ENCODE peak calls at places on chromosomes 6 and 20, in five cellular contexts. One of them, this sample, is unnamed.

GRCh38 chr6:20417819-20418218 is 16.1 kb downstream of the E2F3 start:
- DNase-seq in heart left ventricle: no peak
- DNase-seq in endothelial cell: no peak
- DNase-seq in CD8-positive, alpha-beta T cell: no peak
- DNase-seq in tibial artery: no peak
- DNase-seq in this sample: no peak

GRCh38 chr20:48187891-48188290 is 402.6 kb upstream of the SULF2 start:
- DNase-seq in heart left ventricle: no peak
- DNase-seq in endothelial cell: no peak
- DNase-seq in CD8-positive, alpha-beta T cell: no peak
- DNase-seq in tibial artery: no peak
- DNase-seq in this sample: peak

GRCh38 chr20:36153754-36154695 is 515 bp upstream of the EPB41L1 start:
- DNase-seq in heart left ventricle: peak
- DNase-seq in endothelial cell: peak
- DNase-seq in CD8-positive, alpha-beta T cell: no peak
- DNase-seq in tibial artery: peak
- DNase-seq in this sample: peak

GRCh38 chr6:28693033-28693750 is 167.5 kb downstream of the GPX5 start:
- DNase-seq in heart left ventricle: no peak
- DNase-seq in endothelial cell: no peak
- DNase-seq in CD8-positive, alpha-beta T cell: no peak
- DNase-seq in tibial artery: no peak
- DNase-seq in this sample: peak

GRCh38 chr6:169233181-169233580 is 20.5 kb downstream of the THBS2 start:
- DNase-seq in heart left ventricle: no peak
- DNase-seq in endothelial cell: no peak
- DNase-seq in CD8-positive, alpha-beta T cell: no peak
- DNase-seq in tibial artery: peak
- DNase-seq in this sample: no peak

GRCh38 chr6:149233056-149233715 is 84.3 kb upstream of the TAB2 start:
- DNase-seq in heart left ventricle: no peak
- DNase-seq in endothelial cell: no peak
- DNase-seq in CD8-positive, alpha-beta T cell: peak
- DNase-seq in tibial artery: no peak
- DNase-seq in this sample: peak

GRCh38 chr6:31620586-31621319 is at the start of gene PRRC2A:
- DNase-seq in heart left ventricle: peak
- DNase-seq in endothelial cell: peak
- DNase-seq in CD8-positive, alpha-beta T cell: peak
- DNase-seq in tibial artery: peak
- DNase-seq in this sample: no peak

GRCh38 chr6:28643017-28643740 is 117.5 kb downstream of the GPX5 start:
- DNase-seq in heart left ventricle: no peak
- DNase-seq in endothelial cell: peak
- DNase-seq in CD8-positive, alpha-beta T cell: no peak
- DNase-seq in tibial artery: no peak
- DNase-seq in this sample: peak

GRCh38 chr6:10901751-10902150 is 14.9 kb downstream of the SYCP2L start:
- DNase-seq in heart left ventricle: no peak
- DNase-seq in endothelial cell: no peak
- DNase-seq in CD8-positive, alpha-beta T cell: no peak
- DNase-seq in tibial artery: no peak
- DNase-seq in this sample: no peak

GRCh38 chr6:53044071-53044470 is 21.1 kb upstream of the FBXO9 start:
- DNase-seq in heart left ventricle: peak
- DNase-seq in endothelial cell: peak
- DNase-seq in CD8-positive, alpha-beta T cell: no peak
- DNase-seq in tibial artery: no peak
- DNase-seq in this sample: peak

GRCh38 chr20:17969884-17970409 is 1.1 kb downstream of the MGME1 start:
- DNase-seq in heart left ventricle: peak
- DNase-seq in endothelial cell: peak
- DNase-seq in CD8-positive, alpha-beta T cell: peak
- DNase-seq in tibial artery: peak
- DNase-seq in this sample: peak

GRCh38 chr6:35496036-35496850 is 636 bp downstream of the TEAD3 start:
- DNase-seq in heart left ventricle: no peak
- DNase-seq in endothelial cell: peak
- DNase-seq in CD8-positive, alpha-beta T cell: no peak
- DNase-seq in tibial artery: peak
- DNase-seq in this sample: peak

GRCh38 chr20:3783516-3784225 is 2.4 kb upstream of the SPEF1 start:
- DNase-seq in heart left ventricle: no peak
- DNase-seq in endothelial cell: no peak
- DNase-seq in CD8-positive, alpha-beta T cell: no peak
- DNase-seq in tibial artery: no peak
- DNase-seq in this sample: no peak

GRCh38 chr20:31605031-31605901 is at the start of gene ID1:
- DNase-seq in heart left ventricle: peak
- DNase-seq in endothelial cell: peak
- DNase-seq in CD8-positive, alpha-beta T cell: peak
- DNase-seq in tibial artery: peak
- DNase-seq in this sample: peak

GRCh38 chr6:88298446-88298845 is 132.3 kb upstream of the CNR1 start:
- DNase-seq in heart left ventricle: no peak
- DNase-seq in endothelial cell: no peak
- DNase-seq in CD8-positive, alpha-beta T cell: no peak
- DNase-seq in tibial artery: no peak
- DNase-seq in this sample: no peak

GRCh38 chr20:51914758-51915157 is 112.4 kb upstream of the SALL4 start:
- DNase-seq in heart left ventricle: no peak
- DNase-seq in endothelial cell: no peak
- DNase-seq in CD8-positive, alpha-beta T cell: no peak
- DNase-seq in tibial artery: no peak
- DNase-seq in this sample: no peak

GRCh38 chr6:130026859-130027258 is 8.5 kb downstream of the L3MBTL3 start:
- DNase-seq in heart left ventricle: no peak
- DNase-seq in endothelial cell: no peak
- DNase-seq in CD8-positive, alpha-beta T cell: no peak
- DNase-seq in tibial artery: no peak
- DNase-seq in this sample: no peak

GRCh38 chr6:34390531-34391013 is 1.9 kb downstream of the NUDT3 start:
- DNase-seq in heart left ventricle: no peak
- DNase-seq in endothelial cell: no peak
- DNase-seq in CD8-positive, alpha-beta T cell: no peak
- DNase-seq in tibial artery: no peak
- DNase-seq in this sample: no peak

GRCh38 chr6:119312875-119313338 is 36.7 kb downstream of the MAN1A1 start:
- DNase-seq in heart left ventricle: no peak
- DNase-seq in endothelial cell: no peak
- DNase-seq in CD8-positive, alpha-beta T cell: no peak
- DNase-seq in tibial artery: no peak
- DNase-seq in this sample: no peak

GRCh38 chr6:122735618-122736017 is 43.9 kb upstream of the FABP7 start:
- DNase-seq in heart left ventricle: no peak
- DNase-seq in endothelial cell: no peak
- DNase-seq in CD8-positive, alpha-beta T cell: no peak
- DNase-seq in tibial artery: no peak
- DNase-seq in this sample: no peak

GRCh38 chr6:46985943-46986342 is 56.2 kb downstream of the ADGRF1 start:
- DNase-seq in heart left ventricle: no peak
- DNase-seq in endothelial cell: no peak
- DNase-seq in CD8-positive, alpha-beta T cell: no peak
- DNase-seq in tibial artery: no peak
- DNase-seq in this sample: no peak

GRCh38 chr6:20757761-20758160 is 223.5 kb downstream of the CDKAL1 start:
- DNase-seq in heart left ventricle: no peak
- DNase-seq in endothelial cell: no peak
- DNase-seq in CD8-positive, alpha-beta T cell: no peak
- DNase-seq in tibial artery: no peak
- DNase-seq in this sample: peak

GRCh38 chr20:50118203-50118602 is 5.3 kb upstream of the UBE2V1 start:
- DNase-seq in heart left ventricle: no peak
- DNase-seq in endothelial cell: no peak
- DNase-seq in CD8-positive, alpha-beta T cell: no peak
- DNase-seq in tibial artery: no peak
- DNase-seq in this sample: no peak

GRCh38 chr20:50121858-50122271 is 8.9 kb upstream of the UBE2V1 start:
- DNase-seq in heart left ventricle: no peak
- DNase-seq in endothelial cell: no peak
- DNase-seq in CD8-positive, alpha-beta T cell: no peak
- DNase-seq in tibial artery: no peak
- DNase-seq in this sample: peak

GRCh38 chr20:50123418-50123817 is 10.5 kb upstream of the UBE2V1 start:
- DNase-seq in heart left ventricle: no peak
- DNase-seq in endothelial cell: no peak
- DNase-seq in CD8-positive, alpha-beta T cell: no peak
- DNase-seq in tibial artery: no peak
- DNase-seq in this sample: no peak

GRCh38 chr20:50122763-50123162 is 9.8 kb upstream of the UBE2V1 start:
- DNase-seq in heart left ventricle: no peak
- DNase-seq in endothelial cell: no peak
- DNase-seq in CD8-positive, alpha-beta T cell: no peak
- DNase-seq in tibial artery: no peak
- DNase-seq in this sample: no peak

DNA sequence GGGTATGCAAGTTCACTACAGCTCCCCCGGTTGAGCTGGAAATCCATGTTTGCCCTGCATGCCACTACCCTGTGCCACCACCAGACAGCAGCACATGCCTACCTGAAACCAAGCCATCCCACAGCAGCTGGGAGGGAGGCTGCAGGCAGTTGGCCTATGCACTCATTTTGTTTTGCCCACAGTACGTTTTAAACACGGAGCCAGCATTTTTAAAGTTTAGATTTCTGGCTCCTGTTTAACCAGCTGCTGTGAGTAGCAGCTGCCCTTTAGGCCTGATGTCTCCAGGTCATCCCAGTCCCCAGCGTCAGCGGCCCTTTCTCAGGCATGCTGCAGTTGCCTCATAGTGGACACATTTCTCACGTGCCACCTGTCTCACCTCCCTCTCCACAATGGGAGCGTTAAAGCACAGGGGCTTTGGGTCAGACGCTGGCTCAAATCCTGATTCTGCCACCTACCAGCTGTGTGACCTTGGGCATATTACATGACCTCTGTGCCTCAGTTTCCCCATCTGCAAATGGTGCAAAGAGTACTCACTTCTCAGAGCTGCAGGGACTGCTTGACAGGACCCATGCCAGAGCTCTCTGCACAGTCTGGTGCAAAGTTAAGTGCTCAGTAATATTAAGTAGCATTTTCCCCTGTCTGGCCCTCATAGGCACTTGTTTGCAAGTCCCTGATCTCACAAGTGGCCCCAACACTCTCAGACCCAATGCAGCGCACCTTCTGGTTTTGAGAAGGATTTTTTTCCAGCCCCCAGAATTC is 8.2 kb upstream of the UBE2V1 start:
- DNase-seq in heart left ventricle: peak
- DNase-seq in endothelial cell: peak
- DNase-seq in CD8-positive, alpha-beta T cell: peak
- DNase-seq in tibial artery: peak
- DNase-seq in this sample: peak
- TF ChIP-seq CTCF in heart left ventricle: peak
- TF ChIP-seq CTCF in endothelial cell: peak
- TF ChIP-seq CTCF in CD8-positive, alpha-beta T cell: peak
- TF ChIP-seq CTCF in tibial artery: peak
- TF ChIP-seq CTCF in this sample: peak

DNA sequence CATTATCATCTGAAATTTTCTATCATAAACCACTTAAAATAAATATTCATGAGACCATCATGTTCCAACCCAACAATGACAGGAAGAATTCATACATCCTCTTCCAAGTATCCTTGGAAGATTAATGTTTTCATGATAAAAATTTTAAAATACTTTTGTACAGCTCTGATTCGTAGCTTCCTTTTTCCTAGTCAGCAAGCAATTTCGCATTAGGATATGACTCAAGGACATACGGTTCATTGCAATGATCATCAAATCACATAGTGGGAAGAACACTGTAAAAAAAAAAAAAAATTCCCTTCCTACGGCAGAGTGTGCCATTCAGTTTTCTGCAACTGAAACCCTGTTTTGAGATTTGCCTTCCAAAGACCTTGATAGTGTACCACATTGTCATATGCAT is 35.2 kb upstream of the GFOD1 start:
- DNase-seq in heart left ventricle: no peak
- DNase-seq in endothelial cell: no peak
- DNase-seq in CD8-positive, alpha-beta T cell: no peak
- DNase-seq in tibial artery: no peak
- DNase-seq in this sample: peak
- TF ChIP-seq CTCF in heart left ventricle: no peak
- TF ChIP-seq CTCF in endothelial cell: no peak
- TF ChIP-seq CTCF in CD8-positive, alpha-beta T cell: no peak
- TF ChIP-seq CTCF in tibial artery: no peak
- TF ChIP-seq CTCF in this sample: no peak

GRCh38 chr6:15148356-15149058 is 97.4 kb upstream of the JARID2 start:
- DNase-seq in heart left ventricle: no peak
- DNase-seq in endothelial cell: no peak
- DNase-seq in CD8-positive, alpha-beta T cell: no peak
- DNase-seq in tibial artery: no peak
- DNase-seq in this sample: peak

GRCh38 chr6:15147827-15148226 is 98.0 kb upstream of the JARID2 start:
- DNase-seq in heart left ventricle: no peak
- DNase-seq in endothelial cell: no peak
- DNase-seq in CD8-positive, alpha-beta T cell: no peak
- DNase-seq in tibial artery: no peak
- DNase-seq in this sample: no peak

DNA sequence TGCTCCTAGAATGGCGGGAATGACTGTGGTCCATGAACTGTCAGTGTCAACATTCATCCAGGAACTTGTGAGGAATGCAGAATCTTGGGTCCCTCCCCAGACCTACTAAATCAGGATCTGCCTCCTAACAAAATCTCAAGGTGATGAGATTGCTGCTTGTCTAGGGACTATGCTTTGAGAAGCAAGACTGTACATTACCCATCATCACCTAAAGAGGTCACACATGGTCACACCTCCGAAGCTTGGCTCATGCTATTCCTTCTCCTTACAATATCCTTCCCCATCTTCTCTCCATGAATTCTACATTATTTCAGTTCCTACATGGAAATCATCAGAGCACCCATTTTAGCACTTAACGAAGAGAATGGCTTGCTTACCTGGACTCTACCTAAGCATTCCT is 102.3 kb upstream of the JARID2 start:
- DNase-seq in heart left ventricle: no peak
- DNase-seq in endothelial cell: no peak
- DNase-seq in CD8-positive, alpha-beta T cell: no peak
- DNase-seq in tibial artery: no peak
- DNase-seq in this sample: no peak
- TF ChIP-seq CTCF in heart left ventricle: no peak
- TF ChIP-seq CTCF in endothelial cell: no peak
- TF ChIP-seq CTCF in CD8-positive, alpha-beta T cell: no peak
- TF ChIP-seq CTCF in tibial artery: no peak
- TF ChIP-seq CTCF in this sample: no peak

GRCh38 chr6:117276778-117277177 is 11.4 kb downstream of the VGLL2 start:
- DNase-seq in heart left ventricle: no peak
- DNase-seq in endothelial cell: no peak
- DNase-seq in CD8-positive, alpha-beta T cell: no peak
- DNase-seq in tibial artery: no peak
- DNase-seq in this sample: no peak

GRCh38 chr6:117272032-117272866 is 6.9 kb downstream of the VGLL2 start:
- DNase-seq in heart left ventricle: no peak
- DNase-seq in endothelial cell: no peak
- DNase-seq in CD8-positive, alpha-beta T cell: peak
- DNase-seq in tibial artery: no peak
- DNase-seq in this sample: peak

GRCh38 chr6:117275711-117276110 is 10.4 kb downstream of the VGLL2 start:
- DNase-seq in heart left ventricle: no peak
- DNase-seq in endothelial cell: no peak
- DNase-seq in CD8-positive, alpha-beta T cell: no peak
- DNase-seq in tibial artery: no peak
- DNase-seq in this sample: no peak

GRCh38 chr6:117272886-117273285 is 7.5 kb downstream of the VGLL2 start:
- DNase-seq in heart left ventricle: no peak
- DNase-seq in endothelial cell: no peak
- DNase-seq in CD8-positive, alpha-beta T cell: no peak
- DNase-seq in tibial artery: no peak
- DNase-seq in this sample: no peak

GRCh38 chr6:117275205-117275604 is 9.8 kb downstream of the VGLL2 start:
- DNase-seq in heart left ventricle: no peak
- DNase-seq in endothelial cell: no peak
- DNase-seq in CD8-positive, alpha-beta T cell: no peak
- DNase-seq in tibial artery: no peak
- DNase-seq in this sample: no peak
- TF ChIP-seq CTCF in heart left ventricle: no peak
- TF ChIP-seq CTCF in endothelial cell: no peak
- TF ChIP-seq CTCF in CD8-positive, alpha-beta T cell: no peak
- TF ChIP-seq CTCF in tibial artery: no peak
- TF ChIP-seq CTCF in this sample: no peak